ENCODE peak calls at places on chromosomes 4 and X, in five cellular contexts. Q is fibroblast of pulmonary artery, I is suprapubic skin, M is mucosa of descending colon, S is fibroblast of lung. O is an unnamed sample.

GRCh38 chr4:141652161-141652778 is 15.9 kb downstream of the IL15 start:
- DNase-seq in M (no peak), I (no peak), Q (peak; percentile 63), S (peak; percentile 93), O (no peak)

GRCh38 chrX:104112326-104112951 is at the start of gene ZCCHC18:
- DNase-seq in S (peak; percentile 78), I (peak; percentile 64), Q (peak; percentile 57), M (peak; percentile 15), O (peak; percentile 35)

GRCh38 chrX:63275127-63275526 is 76.0 kb downstream of the SPIN4 start:
- DNase-seq in I (no peak), S (no peak), Q (peak; percentile 6), M (peak; percentile 44), O (peak; percentile 27)

GRCh38 chr4:63458010-63458409 is 951.2 kb downstream of the TECRL start:
- DNase-seq in Q (no peak), I (no peak), M (no peak), S (no peak), O (no peak)

GRCh38 chr4:66430856-66431255 is 760.6 kb upstream of the EPHA5 start:
- DNase-seq in S (peak; percentile 73), I (no peak), M (no peak), Q (peak; percentile 82), O (peak; percentile 79)

GRCh38 chr4:123600426-123600825 is 203.8 kb downstream of the SPRY1 start:
- DNase-seq in I (no peak), S (no peak), Q (peak; percentile 31), M (no peak), O (no peak)

GRCh38 chrX:38216642-38217041 is 4.0 kb downstream of the SRPX start:
- DNase-seq in Q (no peak), M (no peak), I (no peak), S (peak; percentile 50), O (no peak)

GRCh38 chr4:103451341-103451740 is 253.2 kb upstream of the CENPE start:
- DNase-seq in Q (no peak), M (no peak), I (no peak), S (no peak), O (no peak)

GRCh38 chr4:86184216-86184915 is 175.5 kb downstream of the MAPK10 start:
- DNase-seq in M (no peak), Q (peak; percentile 6), I (no peak), S (peak; percentile 47), O (peak; percentile 39)

GRCh38 chrX:41005445-41005992 is 79.7 kb upstream of the USP9X start:
- DNase-seq in Q (no peak), S (no peak), M (no peak), I (no peak), O (no peak)

GRCh38 chrX:119880552-119881437 is 9.2 kb downstream of the NDUFA1 start:
- DNase-seq in Q (peak; percentile 67), S (peak; percentile 41), I (no peak), M (peak; percentile 27), O (peak; percentile 55)

GRCh38 chr4:41882622-41883347 is 52.4 kb upstream of the TMEM33 start:
- DNase-seq in I (no peak), M (peak; percentile 54), S (peak; percentile 19), Q (peak; percentile 42), O (peak; percentile 25)

GRCh38 chr4:81069706-81070331 is 39.3 kb downstream of the BMP3 start:
- DNase-seq in S (peak; percentile 70), Q (peak; percentile 94), M (peak; percentile 86), I (peak; percentile 73), O (peak; percentile 89)

GRCh38 chr4:98929341-98930267 is 671 bp upstream of the EIF4E start:
- DNase-seq in I (peak; percentile 83), M (peak; percentile 74), Q (peak; percentile 89), S (peak; percentile 98), O (peak; percentile 97)

GRCh38 chr4:24557036-24558022 is 27.0 kb downstream of the DHX15 start:
- DNase-seq in M (no peak), I (no peak), S (peak; percentile 55), Q (no peak), O (peak; percentile 41)

GRCh38 chr4:153497091-153497531 is 31.0 kb downstream of the TMEM131L start:
- DNase-seq in I (no peak), Q (peak; percentile 57), S (peak; percentile 64), M (no peak), O (peak; percentile 26)
- H3K4me3 ChIP-seq in I (no peak overlapping the region), Q (no peak overlapping the region), S (no peak overlapping the region), M (no peak overlapping the region), O (no peak overlapping the region)

GRCh38 chrX:129097668-129098067 is 425.6 kb downstream of the SMARCA1 start:
- DNase-seq in S (no peak), M (no peak), I (no peak), Q (no peak), O (no peak)
- TF ChIP-seq CTCF in S (no peak), M (no peak), I (no peak), Q (no peak), O (no peak)

DNA sequence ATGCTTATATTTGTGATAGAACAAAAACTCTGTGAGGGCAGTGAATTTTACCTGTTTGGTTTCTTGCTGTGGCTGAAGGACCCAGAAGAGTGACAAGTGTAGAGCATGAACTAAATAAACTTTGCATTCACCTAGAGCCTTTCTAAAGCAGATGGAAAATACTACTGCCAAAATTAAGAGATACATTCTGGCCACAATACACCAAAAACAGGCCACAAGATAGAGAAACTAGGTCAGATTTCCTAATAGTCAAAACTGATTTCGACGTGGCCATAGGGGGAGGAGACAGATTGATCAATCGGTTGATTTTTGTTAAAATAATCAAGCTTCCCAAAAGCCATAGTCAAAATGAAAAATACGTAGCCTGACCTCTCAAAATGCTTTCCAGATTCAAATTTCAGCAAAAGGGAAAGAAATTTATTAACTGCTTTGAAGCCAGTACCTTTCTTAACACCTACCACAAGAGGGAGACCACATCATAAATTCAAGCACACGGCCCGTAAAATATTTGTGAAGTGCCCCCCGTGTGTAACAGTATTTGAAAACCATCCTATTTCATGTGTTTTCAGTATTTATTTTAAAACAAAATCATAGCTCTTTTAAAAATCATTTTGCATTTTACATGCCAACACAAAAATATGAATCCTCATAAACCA is 132.4 kb downstream of the CORIN start:
- DNase-seq in M (no peak), I (no peak), S (peak; percentile 15), Q (peak; percentile 35), O (no peak)
- H3K4me3 ChIP-seq in M (no peak overlapping the region), I (no peak overlapping the region), S (no peak overlapping the region), Q (no peak overlapping the region), O (no peak overlapping the region)

GRCh38 chr4:113294910-113295309 is 245.5 kb downstream of the ANK2 start:
- DNase-seq in M (no peak), Q (peak; percentile 29), S (no peak), I (no peak), O (no peak)
- TF ChIP-seq CTCF in M (no peak), Q (peak; percentile 13), S (no peak), I (no peak), O (no peak)